ENCODE peak calls at places on chromosome 11, in eight cellular contexts. F is colonic mucosa, K is cardiac muscle cell, T is lung, P is heart right ventricle, I is left ventricle myocardium inferior, X is upper lobe of right lung, L is IMR-90. N is an unnamed sample.

GRCh38 chr11:125457814-125458343 is 38.2 kb downstream of the FEZ1 start:
- DNase-seq in X (no peak), K (peak; percentile 37), F (peak; percentile 19), P (peak; percentile 66), L (peak; percentile 81), T (peak; percentile 39), I (peak; percentile 72), N (no peak)

GRCh38 chr11:125585486-125585885 is 7.2 kb upstream of the STT3A start:
- DNase-seq in P (no peak), T (no peak), X (no peak), K (no peak), F (no peak), I (no peak), L (no peak), N (no peak)

GRCh38 chr11:36211735-36212430 is 77.3 kb downstream of the COMMD9 start:
- DNase-seq in P (no peak), I (no peak), T (no peak), X (no peak), F (no peak), K (no peak), L (no peak), N (no peak)

GRCh38 chr11:46120711-46121327 is 435 bp downstream of the PHF21A start:
- DNase-seq in P (peak; percentile 58), T (peak; percentile 37), L (peak; percentile 78), K (peak; percentile 70), I (peak; percentile 54), F (peak; percentile 58), X (no peak), N (no peak)

GRCh38 chr11:12399355-12399754 is 22.0 kb downstream of the PARVA start:
- DNase-seq in F (no peak), X (no peak), P (no peak), K (no peak), L (peak; percentile 33), I (no peak), T (no peak), N (no peak)

GRCh38 chr11:20057055-20057943 is 103.0 kb downstream of the DBX1 start:
- DNase-seq in F (no peak), X (no peak), L (peak; percentile 65), I (no peak), T (no peak), P (no peak), K (no peak), N (no peak)

GRCh38 chr11:35618497-35619029 is 303 bp downstream of the FJX1 start:
- DNase-seq in L (peak; percentile 51), P (peak; percentile 12), I (peak; percentile 16), K (peak; percentile 60), T (peak; percentile 29), F (peak; percentile 20), X (peak; percentile 71), N (no peak)

GRCh38 chr11:12454782-12455181 is 77.4 kb downstream of the PARVA start:
- DNase-seq in P (no peak), T (no peak), F (no peak), I (no peak), X (no peak), L (peak; percentile 58), K (no peak), N (no peak)

GRCh38 chr11:69272055-69272454 is 21.9 kb upstream of the MYEOV start:
- DNase-seq in P (no peak), L (no peak), K (no peak), X (no peak), T (no peak), I (no peak), F (no peak), N (no peak)

GRCh38 chr11:131874070-131874469 is 503.7 kb downstream of the NTM start:
- DNase-seq in L (no peak), F (no peak), T (no peak), X (no peak), K (no peak), I (no peak), P (no peak), N (no peak)

GRCh38 chr11:119479685-119480275 is 56.8 kb upstream of the THY1 start:
- DNase-seq in K (peak; percentile 29), P (no peak), X (no peak), T (no peak), I (no peak), L (peak; percentile 65), F (no peak), N (no peak)

GRCh38 chr11:66264893-66265292 is 3.5 kb upstream of the RAB1B start:
- DNase-seq in X (no peak), K (no peak), F (no peak), L (no peak), P (no peak), I (no peak), T (no peak), N (no peak)

GRCh38 chr11:43392713-43393112 is 34.0 kb downstream of the TTC17 start:
- DNase-seq in K (no peak), T (no peak), P (no peak), I (no peak), F (no peak), X (no peak), L (no peak), N (no peak)

GRCh38 chr11:127485541-127485940 is 485.0 kb upstream of the KIRREL3 start:
- DNase-seq in I (no peak), X (no peak), T (no peak), F (no peak), L (no peak), K (no peak), P (no peak), N (no peak)

GRCh38 chr11:34158661-34159060 is 53.2 kb downstream of the NAT10 start:
- DNase-seq in L (no peak), T (no peak), K (no peak), F (no peak), I (no peak), P (no peak), X (no peak), N (no peak)

GRCh38 chr11:74686792-74687191 is 44.4 kb downstream of the CHRDL2 start:
- DNase-seq in L (peak; percentile 82), T (no peak), I (no peak), K (no peak), X (peak; percentile 45), P (no peak), F (no peak), N (no peak)

GRCh38 chr11:18524248-18524647 is 2.5 kb downstream of the TSG101 start:
- DNase-seq in P (no peak), F (no peak), K (no peak), T (no peak), L (no peak), X (no peak), I (no peak), N (no peak)

DNA sequence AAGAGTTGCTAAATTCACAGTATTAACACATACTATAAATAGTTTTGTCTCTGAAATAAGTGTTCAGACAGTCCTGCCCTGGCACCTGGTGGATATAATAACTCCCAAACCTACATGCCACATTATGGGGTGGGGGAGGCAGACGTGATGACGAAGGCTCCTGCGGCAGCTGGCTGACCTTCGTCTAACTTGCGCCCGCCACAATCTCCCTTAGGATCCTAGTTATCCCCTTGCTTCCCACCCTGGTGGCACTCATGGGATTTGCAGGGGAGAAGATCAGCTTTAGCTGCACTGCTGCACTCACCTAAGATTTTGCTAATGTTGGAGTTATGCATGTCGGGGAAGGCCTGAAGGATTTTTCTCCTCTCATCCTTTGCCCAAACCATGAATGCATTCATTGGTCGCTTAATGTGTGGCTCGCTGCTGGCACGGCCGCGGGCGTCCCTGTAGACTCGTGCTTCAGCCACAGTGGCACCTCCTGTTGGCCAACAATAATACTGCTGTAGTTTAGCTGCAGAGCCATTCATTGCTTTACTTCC is 367.6 kb downstream of the SOX6 start:
- DNase-seq in K (peak; percentile 55), T (no peak), I (no peak), P (no peak), X (no peak), L (no peak), F (no peak), N (no peak)
- TF ChIP-seq CTCF in K (peak; percentile 34), T (no peak), I (peak; percentile 49), P (no peak), X (peak; percentile 14), L (no peak), F (no peak), N (peak; percentile 10)

GRCh38 chr11:31819533-31820437 is 8.7 kb upstream of the PAX6 start:
- DNase-seq in T (no peak), L (no peak), F (no peak), I (no peak), X (no peak), K (no peak), P (no peak), N (no peak)
- H3K27me3 ChIP-seq in T (peaks cover 33% of the 10 kb centered on the region), L (peaks cover 97% of the 10 kb centered on the region), F (peaks cover 98% of the 10 kb centered on the region), I (peaks cover 100% of the 10 kb centered on the region), X (peaks cover 100% of the 10 kb centered on the region), K (peaks cover 100% of the 10 kb centered on the region), P (peaks cover 100% of the 10 kb centered on the region), N (peaks cover 80% of the 10 kb centered on the region)

DNA sequence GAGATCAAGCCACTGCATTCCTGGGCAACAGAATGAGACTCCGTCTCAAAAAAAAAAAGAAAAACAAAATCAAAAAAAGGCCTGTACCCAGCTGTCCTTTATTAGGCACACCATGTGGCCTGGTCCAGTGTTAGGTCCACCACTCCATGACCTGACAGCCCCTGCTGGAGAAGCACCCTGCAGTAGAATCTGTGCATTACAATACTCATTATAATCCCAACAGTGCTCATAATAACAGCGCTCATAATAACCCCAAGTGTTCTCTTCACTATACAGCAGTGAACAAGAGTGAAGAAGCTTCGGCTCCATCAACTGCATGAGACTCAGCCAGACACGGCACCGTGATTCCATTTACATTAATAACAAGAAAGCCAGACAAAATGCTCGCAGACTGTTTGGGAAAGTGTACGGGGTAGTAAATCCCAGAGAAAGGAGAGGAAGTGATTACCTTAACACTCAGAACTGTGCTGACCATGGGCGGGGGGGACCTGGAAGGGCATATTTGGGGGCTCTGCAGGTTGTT is 8.9 kb upstream of the EHD1 start:
- DNase-seq in I (no peak), F (no peak), X (no peak), P (no peak), L (no peak), K (no peak), T (no peak), N (no peak)
- H3K4me3 ChIP-seq in I (peak overlapping the region; percentile 49), F (no peak overlapping the region), X (no peak overlapping the region), P (no peak overlapping the region), L (no peak overlapping the region), K (no peak overlapping the region), T (no peak overlapping the region), N (no peak overlapping the region)

DNA sequence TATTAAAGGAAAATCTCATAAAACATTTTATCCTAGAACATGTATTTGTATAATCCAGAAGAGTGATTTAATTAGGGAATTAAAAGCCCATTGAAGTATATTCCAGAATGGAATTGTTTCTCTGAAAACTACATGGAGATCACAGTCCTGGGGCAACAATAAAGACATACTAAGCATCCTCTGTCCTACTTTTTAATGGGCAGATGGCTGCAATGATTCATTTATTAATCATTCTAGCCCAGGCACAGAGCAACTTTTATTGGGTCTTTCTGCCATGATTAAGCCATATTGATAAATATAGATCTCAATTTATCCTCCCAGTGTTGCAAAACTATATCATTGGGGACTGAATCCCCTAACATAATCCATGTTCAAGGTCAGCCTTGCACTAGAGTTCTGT is 22.0 kb downstream of the FAM181B start:
- DNase-seq in I (no peak), X (no peak), L (no peak), F (no peak), P (no peak), T (no peak), K (no peak), N (no peak)
- TF ChIP-seq CTCF in I (no peak), X (no peak), L (no peak), F (no peak), P (no peak), T (no peak), K (no peak), N (no peak)

N was measured in BJ.